ENCODE peak calls at places on chromosomes 7 and 10, in five cellular contexts. T is dorsolateral prefrontal cortex, B is colonic mucosa, A is GM23338, W is neural progenitor cell. S is an unnamed sample.

GRCh38 chr7:74093671-74094223 is 10.1 kb downstream of the LIMK1 start:
- DNase-seq in B (no peak), W (no peak), A (peak), T (no peak), S (no peak)

GRCh38 chr10:61761825-61762217 is 99.1 kb downstream of the CABCOCO1 start:
- DNase-seq in T (no peak), A (no peak), B (no peak), W (no peak), S (no peak)

GRCh38 chr7:134462337-134462925 is 3.5 kb upstream of the AKR1B1 start:
- DNase-seq in A (no peak), B (no peak), W (no peak), T (no peak), S (no peak)

GRCh38 chr10:68900427-68901105 is 549 bp upstream of the DDX50 start:
- DNase-seq in A (no peak), T (peak), B (no peak), W (no peak), S (no peak)

GRCh38 chr10:76306859-76307258 is 875.4 kb downstream of the LRMDA start:
- DNase-seq in T (no peak), B (no peak), W (no peak), A (no peak), S (no peak)

GRCh38 chr7:17233643-17234397 is 64.6 kb upstream of the AHR start:
- DNase-seq in B (no peak), T (no peak), W (no peak), A (no peak), S (no peak)

GRCh38 chr7:17690030-17690429 is 250.3 kb downstream of the SNX13 start:
- DNase-seq in A (no peak), W (no peak), T (no peak), B (no peak), S (no peak)

GRCh38 chr10:77602231-77602912 is 35.2 kb downstream of the KCNMA1 start:
- DNase-seq in B (no peak), T (no peak), W (no peak), A (no peak), S (no peak)

GRCh38 chr10:93039110-93039509 is 21.5 kb upstream of the CYP26C1 start:
- DNase-seq in A (no peak), W (no peak), B (no peak), T (no peak), S (no peak)

DNA sequence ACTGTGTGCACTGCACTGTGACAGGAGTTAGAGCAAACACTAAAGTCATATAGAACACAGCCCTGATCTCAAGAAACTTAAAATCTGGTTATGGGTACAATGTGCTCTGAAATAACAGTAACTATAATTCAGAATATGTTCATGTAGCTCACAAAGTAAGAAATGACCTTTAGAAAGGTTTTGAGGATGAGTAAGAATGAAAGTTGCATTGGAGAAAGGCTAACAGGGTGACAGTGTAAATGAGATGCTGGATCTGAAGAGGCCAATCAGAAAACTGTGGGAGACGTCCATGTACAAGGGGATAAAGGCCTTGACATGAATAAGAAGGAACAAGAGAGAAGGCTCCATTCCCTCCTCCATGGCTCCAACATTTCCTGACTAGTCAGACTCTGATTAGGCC is 124.7 kb downstream of the GRM3 start:
- DNase-seq in B (no peak), A (no peak), T (no peak), W (no peak), S (no peak)
- H3K27ac ChIP-seq in B (no peak), A (no peak), T (peak), W (no peak), S (no peak)

DNA sequence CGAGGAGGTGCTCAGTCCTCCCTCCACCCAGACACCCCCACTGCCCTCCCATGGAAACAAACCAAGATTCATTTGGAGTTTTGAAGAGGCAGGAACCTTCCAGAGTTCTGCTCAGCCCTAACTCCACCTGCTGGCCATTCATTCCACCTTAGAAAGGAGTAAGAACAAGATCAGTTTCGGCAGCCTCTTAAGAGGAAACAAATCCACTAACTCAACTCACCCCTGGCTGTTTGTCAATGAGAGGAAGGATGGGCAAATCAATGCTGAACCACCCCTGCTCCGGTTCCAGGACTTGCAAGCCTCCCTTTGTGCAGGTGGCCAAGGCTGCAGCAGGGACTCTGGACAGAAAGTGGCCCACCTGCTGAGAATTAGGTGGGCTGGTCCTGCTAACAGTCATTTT is 26.2 kb downstream of the CCDC3 start:
- DNase-seq in W (peak), T (no peak), B (no peak), A (peak), S (no peak)
- TF ChIP-seq CTCF in W (peak), T (no peak), B (no peak), A (peak), S (no peak)

DNA sequence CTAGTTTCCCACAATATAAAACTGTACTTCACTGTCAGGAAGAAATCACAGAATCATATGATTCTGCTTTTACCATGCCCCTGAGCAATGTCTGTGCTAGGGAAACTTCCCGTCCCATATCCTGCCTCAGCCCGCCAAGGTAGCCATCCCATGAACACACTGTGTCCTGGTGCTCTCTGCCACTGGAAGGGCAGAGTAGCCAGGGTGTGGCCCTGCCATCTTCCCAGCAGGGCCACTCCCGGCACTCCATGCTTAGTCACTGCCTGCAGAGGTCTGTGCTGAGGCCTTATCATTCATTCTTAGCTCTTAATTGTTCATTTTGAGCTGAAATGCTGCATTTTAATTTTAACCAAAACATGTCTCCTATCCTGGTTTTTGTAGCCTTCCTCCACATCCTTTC is 31.8 kb downstream of the AP3M1 start:
- DNase-seq in W (no peak), B (peak), A (no peak), T (no peak), S (no peak)
- H3K27ac ChIP-seq in W (no peak), B (no peak), A (peak), T (peak), S (peak)

GRCh38 chr7:137337902-137338301 is 5.6 kb downstream of the PTN start:
- DNase-seq in B (no peak), T (no peak), W (no peak), A (peak), S (no peak)
- TF ChIP-seq CTCF in B (no peak), T (peak), W (peak), A (peak), S (no peak)

S was measured in breast epithelium.